ENCODE peak calls at places on chromosomes 12 and 14, in six cellular contexts. F is tibial nerve, X is thyroid gland, Z is gastrocnemius medialis, T is GM12878, U is AG10803. S is an unnamed sample.

GRCh38 chr12:115895247-115895646 is 382.2 kb downstream of the MED13L start:
- DNase-seq in U (no peak), Z (no peak), F (no peak), X (no peak), T (no peak), S (no peak)

GRCh38 chr12:64413884-64414283 is 9.7 kb downstream of the XPOT start:
- DNase-seq in F (no peak), U (no peak), Z (no peak), X (no peak), T (no peak), S (no peak)

GRCh38 chr14:36662543-36663403 is 1.1 kb downstream of the PAX9 start:
- DNase-seq in Z (no peak), U (peak), X (peak), T (no peak), F (no peak), S (peak)

GRCh38 chr14:57871487-57872080 is 5.7 kb upstream of the SLC35F4 start:
- DNase-seq in Z (no peak), T (peak), U (peak), F (no peak), X (peak), S (no peak)

GRCh38 chr12:69985656-69986055 is 160.6 kb downstream of the MYRFL start:
- DNase-seq in F (no peak), Z (no peak), X (no peak), U (no peak), T (no peak), S (peak)

GRCh38 chr12:31729728-31730127 is 907 bp upstream of the AMN1 start:
- DNase-seq in F (no peak), Z (no peak), T (no peak), U (no peak), X (no peak), S (no peak)

GRCh38 chr12:80299976-80300375 is 144.1 kb upstream of the PTPRQ start:
- DNase-seq in F (no peak), Z (no peak), X (no peak), U (peak), T (peak), S (no peak)

GRCh38 chr12:26727482-26728204 is 105.4 kb downstream of the ITPR2 start:
- DNase-seq in T (no peak), U (no peak), X (no peak), Z (no peak), F (no peak), S (no peak)

GRCh38 chr14:34676516-34677211 is 37.7 kb downstream of the CFL2 start:
- DNase-seq in T (no peak), Z (no peak), U (peak), F (no peak), X (peak), S (no peak)

GRCh38 chr14:90093942-90094595 is 32.3 kb downstream of the KCNK13 start:
- DNase-seq in U (peak), Z (no peak), X (no peak), T (no peak), F (no peak), S (no peak)

GRCh38 chr14:81509838-81510452 is 23.7 kb downstream of the SEL1L start:
- DNase-seq in U (no peak), T (no peak), Z (no peak), X (no peak), F (no peak), S (no peak)

GRCh38 chr12:6241495-6241894 is 41.3 kb downstream of the CD9 start:
- DNase-seq in F (peak), U (no peak), X (peak), T (no peak), Z (peak), S (no peak)

GRCh38 chr14:56730468-56731145 is 79.7 kb downstream of the OTX2 start:
- DNase-seq in U (no peak), F (no peak), T (no peak), X (no peak), Z (no peak), S (no peak)

GRCh38 chr12:1820191-1820599 is at the start of gene LRTM2:
- DNase-seq in Z (no peak), F (no peak), U (no peak), X (no peak), T (no peak), S (no peak)

GRCh38 chr12:12714276-12715001 is 2.7 kb upstream of the CDKN1B start:
- DNase-seq in U (no peak), Z (peak), X (peak), F (no peak), T (no peak), S (peak)

GRCh38 chr12:132610051-132610759 is at the start of gene LRCOL1:
- DNase-seq in T (no peak), Z (no peak), U (peak), X (peak), F (no peak), S (no peak)

GRCh38 chr12:102642199-102642598 is 161.8 kb upstream of the IGF1 start:
- DNase-seq in T (no peak), F (no peak), X (no peak), Z (no peak), U (peak), S (no peak)

GRCh38 chr12:42284876-42285275 is 41.0 kb downstream of the ZCRB1 start:
- DNase-seq in T (no peak), X (no peak), F (no peak), Z (no peak), U (no peak), S (no peak)

GRCh38 chr12:132161046-132161781 is 17.0 kb downstream of the NOC4L start:
- DNase-seq in Z (no peak), U (peak), F (no peak), X (no peak), T (no peak), S (no peak)

GRCh38 chr12:39000370-39000769 is 95.0 kb upstream of the CPNE8 start:
- DNase-seq in F (no peak), Z (no peak), X (no peak), U (no peak), T (no peak), S (no peak)

GRCh38 chr12:63006536-63006935 is 71.6 kb upstream of the PPM1H start:
- DNase-seq in T (no peak), X (no peak), U (no peak), F (no peak), Z (no peak), S (no peak)

GRCh38 chr14:25121342-25122129 is 71.6 kb upstream of the STXBP6 start:
- DNase-seq in F (no peak), T (no peak), Z (no peak), X (no peak), U (peak), S (no peak)

GRCh38 chr14:72617391-72618011 is 276.4 kb downstream of the DPF3 start:
- DNase-seq in T (no peak), U (no peak), F (peak), X (no peak), Z (peak), S (no peak)

GRCh38 chr12:95396849-95397498 is 77.0 kb upstream of the METAP2 start:
- DNase-seq in T (no peak), X (no peak), U (peak), Z (no peak), F (no peak), S (no peak)

GRCh38 chr12:95397566-95397965 is 76.4 kb upstream of the METAP2 start:
- DNase-seq in T (no peak), F (no peak), Z (no peak), U (no peak), X (no peak), S (no peak)

GRCh38 chr12:95402096-95402495 is 71.9 kb upstream of the METAP2 start:
- DNase-seq in T (no peak), Z (no peak), F (no peak), U (no peak), X (no peak), S (no peak)
- TF ChIP-seq CTCF in T (no peak), Z (no peak), F (no peak), U (no peak), X (no peak), S (no peak)

GRCh38 chr12:94748726-94749421 is 98.5 kb upstream of the TMCC3 start:
- DNase-seq in Z (no peak), T (no peak), X (no peak), F (no peak), U (no peak), S (no peak)

GRCh38 chr12:94750891-94751290 is 100.5 kb upstream of the TMCC3 start:
- DNase-seq in X (no peak), F (no peak), T (no peak), U (no peak), Z (no peak), S (no peak)

GRCh38 chr12:94749890-94750289 is 99.5 kb upstream of the TMCC3 start:
- DNase-seq in F (no peak), X (no peak), Z (no peak), T (no peak), U (no peak), S (no peak)

GRCh38 chr12:94753071-94753779 is 102.9 kb upstream of the TMCC3 start:
- DNase-seq in F (no peak), T (no peak), X (peak), U (no peak), Z (no peak), S (no peak)

GRCh38 chr12:94754653-94755052 is 104.3 kb upstream of the TMCC3 start:
- DNase-seq in X (no peak), U (no peak), T (no peak), F (no peak), Z (no peak), S (no peak)
- TF ChIP-seq CTCF in X (no peak), U (peak), T (no peak), F (no peak), Z (no peak), S (no peak)

GRCh38 chr12:93563807-93564538 is 8.5 kb upstream of the SOCS2 start:
- DNase-seq in F (no peak), Z (no peak), U (peak), T (no peak), X (no peak), S (no peak)
- TF ChIP-seq CTCF in F (no peak), Z (no peak), U (peak), T (peak), X (peak), S (no peak)

DNA sequence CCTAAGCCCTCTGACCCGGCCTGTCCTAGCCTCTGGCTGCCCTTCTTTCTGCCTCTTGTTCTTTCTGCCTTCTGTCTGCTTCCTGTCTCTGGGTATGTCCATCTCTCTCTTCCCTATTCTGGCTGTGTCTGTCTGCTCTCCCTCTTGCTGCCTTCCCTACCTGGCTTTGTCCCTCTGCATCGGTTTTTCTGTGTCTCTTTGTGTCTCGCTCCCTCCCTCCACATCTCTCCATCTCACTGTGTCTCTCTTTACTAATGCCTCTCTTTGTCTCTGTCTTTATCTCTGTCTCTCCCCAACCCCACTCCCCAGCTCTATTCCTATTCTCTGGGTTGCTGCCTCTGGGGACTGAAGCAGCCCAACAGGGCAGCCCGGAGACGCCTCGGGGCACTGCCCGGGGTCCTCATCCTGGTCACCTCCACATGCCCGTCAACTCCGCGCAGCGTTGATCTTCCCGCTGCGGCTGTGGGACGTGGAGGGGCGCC is 10.1 kb downstream of the SHMT2 start:
- DNase-seq in Z (no peak), X (no peak), F (no peak), U (no peak), T (no peak), S (no peak)
- TF ChIP-seq CTCF in Z (no peak), X (no peak), F (no peak), U (no peak), T (no peak), S (no peak)

GRCh38 chr14:69579476-69579875 is 4.8 kb upstream of the CCDC177 start:
- DNase-seq in Z (no peak), F (no peak), X (no peak), U (no peak), T (no peak), S (no peak)

GRCh38 chr14:69582829-69583228 is 8.2 kb upstream of the CCDC177 start:
- DNase-seq in X (no peak), U (no peak), T (no peak), Z (no peak), F (no peak), S (no peak)

GRCh38 chr14:69581316-69581935 is 6.8 kb upstream of the CCDC177 start:
- DNase-seq in U (no peak), T (no peak), F (no peak), Z (no peak), X (no peak), S (no peak)

GRCh38 chr14:69582207-69582606 is 7.5 kb upstream of the CCDC177 start:
- DNase-seq in T (no peak), U (no peak), Z (no peak), F (no peak), X (no peak), S (no peak)

GRCh38 chr14:69580009-69580577 is 5.4 kb upstream of the CCDC177 start:
- DNase-seq in U (peak), T (no peak), X (no peak), F (no peak), Z (no peak), S (no peak)
- TF ChIP-seq CTCF in U (peak), T (peak), X (peak), F (peak), Z (no peak), S (no peak)

GRCh38 chr12:107400686-107401447 is 284.7 kb upstream of the PWP1 start:
- DNase-seq in X (no peak), F (peak), T (no peak), U (peak), Z (no peak), S (no peak)
- TF ChIP-seq CTCF in X (no peak), F (no peak), T (no peak), U (no peak), Z (no peak), S (no peak)